ENCODE peak calls at places on chromosomes 6 and 20, in six cellular contexts. One of them, this sample, is unnamed.

GRCh38 chr6:38512211-38512610 is 127.5 kb downstream of the BTBD9 start:
- DNase-seq in IMR-90: no peak
- DNase-seq in adrenal gland: no peak
- DNase-seq in breast epithelium: no peak
- DNase-seq in Peyer's patch: no peak
- DNase-seq in stomach: no peak
- DNase-seq in this sample: no peak

GRCh38 chr6:106739387-106739786 is 110.0 kb downstream of the QRSL1 start:
- DNase-seq in IMR-90: no peak
- DNase-seq in stomach: peak; percentile 84
- DNase-seq in Peyer's patch: no peak
- DNase-seq in breast epithelium: peak; percentile 67
- DNase-seq in adrenal gland: peak; percentile 62
- DNase-seq in this sample: peak; percentile 71

GRCh38 chr20:53739799-53740785 is 146.5 kb upstream of the ZNF217 start:
- DNase-seq in stomach: no peak
- DNase-seq in breast epithelium: no peak
- DNase-seq in adrenal gland: no peak
- DNase-seq in IMR-90: peak; percentile 44
- DNase-seq in Peyer's patch: no peak
- DNase-seq in this sample: no peak

GRCh38 chr6:12749531-12750379 is 33.2 kb downstream of the PHACTR1 start:
- DNase-seq in breast epithelium: peak; percentile 52
- DNase-seq in Peyer's patch: no peak
- DNase-seq in IMR-90: no peak
- DNase-seq in adrenal gland: peak; percentile 51
- DNase-seq in stomach: no peak
- DNase-seq in this sample: no peak

GRCh38 chr20:41139227-41140093 is 2.1 kb downstream of the PLCG1 start:
- DNase-seq in breast epithelium: no peak
- DNase-seq in stomach: no peak
- DNase-seq in IMR-90: no peak
- DNase-seq in Peyer's patch: peak; percentile 43
- DNase-seq in adrenal gland: no peak
- DNase-seq in this sample: no peak

GRCh38 chr6:16167219-16167618 is 38.3 kb downstream of the MYLIP start:
- DNase-seq in adrenal gland: no peak
- DNase-seq in Peyer's patch: no peak
- DNase-seq in stomach: no peak
- DNase-seq in IMR-90: no peak
- DNase-seq in breast epithelium: no peak
- DNase-seq in this sample: no peak

GRCh38 chr20:17875106-17875980 is 93.3 kb downstream of the SNX5 start:
- DNase-seq in adrenal gland: peak; percentile 94
- DNase-seq in Peyer's patch: peak; percentile 94
- DNase-seq in stomach: peak; percentile 96
- DNase-seq in IMR-90: peak; percentile 55
- DNase-seq in breast epithelium: peak; percentile 91
- DNase-seq in this sample: peak; percentile 94

GRCh38 chr6:159973951-159974350 is 5.1 kb downstream of the IGF2R start:
- DNase-seq in stomach: no peak
- DNase-seq in IMR-90: peak; percentile 89
- DNase-seq in Peyer's patch: no peak
- DNase-seq in breast epithelium: no peak
- DNase-seq in adrenal gland: no peak
- DNase-seq in this sample: no peak

GRCh38 chr6:122392564-122393338 is 6.7 kb upstream of the HSF2 start:
- DNase-seq in Peyer's patch: no peak
- DNase-seq in stomach: no peak
- DNase-seq in adrenal gland: no peak
- DNase-seq in breast epithelium: no peak
- DNase-seq in IMR-90: no peak
- DNase-seq in this sample: no peak

GRCh38 chr6:65259982-65260381 is 447.0 kb downstream of the EYS start:
- DNase-seq in Peyer's patch: no peak
- DNase-seq in breast epithelium: no peak
- DNase-seq in IMR-90: no peak
- DNase-seq in stomach: no peak
- DNase-seq in adrenal gland: no peak
- DNase-seq in this sample: no peak

GRCh38 chr6:117595099-117595923 is 7.0 kb downstream of the GOPC start:
- DNase-seq in IMR-90: no peak
- DNase-seq in stomach: no peak
- DNase-seq in breast epithelium: no peak
- DNase-seq in adrenal gland: no peak
- DNase-seq in Peyer's patch: no peak
- DNase-seq in this sample: no peak

GRCh38 chr6:129642322-129642721 is 67.7 kb downstream of the ARHGAP18 start:
- DNase-seq in IMR-90: no peak
- DNase-seq in breast epithelium: no peak
- DNase-seq in stomach: no peak
- DNase-seq in Peyer's patch: no peak
- DNase-seq in adrenal gland: no peak
- DNase-seq in this sample: no peak

GRCh38 chr20:4711511-4711910 is 10.2 kb upstream of the PRND start:
- DNase-seq in IMR-90: no peak
- DNase-seq in Peyer's patch: no peak
- DNase-seq in stomach: no peak
- DNase-seq in adrenal gland: no peak
- DNase-seq in breast epithelium: no peak
- DNase-seq in this sample: no peak

GRCh38 chr20:10581823-10582222 is 92.0 kb downstream of the JAG1 start:
- DNase-seq in adrenal gland: no peak
- DNase-seq in breast epithelium: no peak
- DNase-seq in Peyer's patch: no peak
- DNase-seq in IMR-90: peak; percentile 56
- DNase-seq in stomach: no peak
- DNase-seq in this sample: no peak

GRCh38 chr6:21332077-21332476 is 261.5 kb upstream of the SOX4 start:
- DNase-seq in IMR-90: no peak
- DNase-seq in stomach: no peak
- DNase-seq in adrenal gland: no peak
- DNase-seq in breast epithelium: no peak
- DNase-seq in Peyer's patch: no peak
- DNase-seq in this sample: no peak

GRCh38 chr6:54802775-54803631 is 43.6 kb upstream of the FAM83B start:
- DNase-seq in adrenal gland: no peak
- DNase-seq in Peyer's patch: no peak
- DNase-seq in IMR-90: peak; percentile 83
- DNase-seq in stomach: no peak
- DNase-seq in breast epithelium: no peak
- DNase-seq in this sample: no peak

GRCh38 chr6:112560651-112561050 is 213.5 kb downstream of the RFPL4B start:
- DNase-seq in breast epithelium: no peak
- DNase-seq in IMR-90: no peak
- DNase-seq in Peyer's patch: no peak
- DNase-seq in adrenal gland: no peak
- DNase-seq in stomach: no peak
- DNase-seq in this sample: no peak

GRCh38 chr6:96631248-96631647 is 68.3 kb downstream of the FHL5 start:
- DNase-seq in breast epithelium: no peak
- DNase-seq in IMR-90: no peak
- DNase-seq in adrenal gland: no peak
- DNase-seq in stomach: no peak
- DNase-seq in Peyer's patch: no peak
- DNase-seq in this sample: no peak

GRCh38 chr6:168428052-168428829 is 12.7 kb upstream of the SMOC2 start:
- DNase-seq in adrenal gland: no peak
- DNase-seq in Peyer's patch: no peak
- DNase-seq in IMR-90: no peak
- DNase-seq in stomach: peak; percentile 61
- DNase-seq in breast epithelium: no peak
- DNase-seq in this sample: no peak

GRCh38 chr6:142902636-142903053 is 42.3 kb downstream of the HIVEP2 start:
- DNase-seq in IMR-90: peak; percentile 99
- DNase-seq in stomach: peak; percentile 61
- DNase-seq in breast epithelium: no peak
- DNase-seq in adrenal gland: peak; percentile 62
- DNase-seq in Peyer's patch: peak; percentile 85
- DNase-seq in this sample: peak; percentile 52

GRCh38 chr6:143110996-143111395 is 50.3 kb downstream of the AIG1 start:
- DNase-seq in adrenal gland: no peak
- DNase-seq in breast epithelium: no peak
- DNase-seq in stomach: no peak
- DNase-seq in IMR-90: peak; percentile 52
- DNase-seq in Peyer's patch: no peak
- DNase-seq in this sample: no peak

GRCh38 chr6:29942275-29943052 is at the start of gene HLA-A:
- DNase-seq in Peyer's patch: peak; percentile 98
- DNase-seq in breast epithelium: peak; percentile 94
- DNase-seq in adrenal gland: peak; percentile 99
- DNase-seq in stomach: peak; percentile 96
- DNase-seq in IMR-90: peak; percentile 95
- DNase-seq in this sample: peak; percentile 99

GRCh38 chr6:2891768-2892170 is 11.3 kb downstream of the SERPINB9 start:
- DNase-seq in adrenal gland: no peak
- DNase-seq in IMR-90: no peak
- DNase-seq in stomach: peak; percentile 46
- DNase-seq in Peyer's patch: peak; percentile 91
- DNase-seq in breast epithelium: no peak
- DNase-seq in this sample: no peak

GRCh38 chr20:3408251-3408637 is 775 bp upstream of the DNAAF9 start:
- DNase-seq in stomach: no peak
- DNase-seq in Peyer's patch: no peak
- DNase-seq in adrenal gland: no peak
- DNase-seq in breast epithelium: no peak
- DNase-seq in IMR-90: no peak
- DNase-seq in this sample: no peak

GRCh38 chr6:134951494-134952263 is 1.8 kb upstream of the ALDH8A1 start:
- DNase-seq in adrenal gland: no peak
- DNase-seq in stomach: no peak
- DNase-seq in breast epithelium: no peak
- DNase-seq in Peyer's patch: no peak
- DNase-seq in IMR-90: no peak
- DNase-seq in this sample: peak; percentile 52

DNA sequence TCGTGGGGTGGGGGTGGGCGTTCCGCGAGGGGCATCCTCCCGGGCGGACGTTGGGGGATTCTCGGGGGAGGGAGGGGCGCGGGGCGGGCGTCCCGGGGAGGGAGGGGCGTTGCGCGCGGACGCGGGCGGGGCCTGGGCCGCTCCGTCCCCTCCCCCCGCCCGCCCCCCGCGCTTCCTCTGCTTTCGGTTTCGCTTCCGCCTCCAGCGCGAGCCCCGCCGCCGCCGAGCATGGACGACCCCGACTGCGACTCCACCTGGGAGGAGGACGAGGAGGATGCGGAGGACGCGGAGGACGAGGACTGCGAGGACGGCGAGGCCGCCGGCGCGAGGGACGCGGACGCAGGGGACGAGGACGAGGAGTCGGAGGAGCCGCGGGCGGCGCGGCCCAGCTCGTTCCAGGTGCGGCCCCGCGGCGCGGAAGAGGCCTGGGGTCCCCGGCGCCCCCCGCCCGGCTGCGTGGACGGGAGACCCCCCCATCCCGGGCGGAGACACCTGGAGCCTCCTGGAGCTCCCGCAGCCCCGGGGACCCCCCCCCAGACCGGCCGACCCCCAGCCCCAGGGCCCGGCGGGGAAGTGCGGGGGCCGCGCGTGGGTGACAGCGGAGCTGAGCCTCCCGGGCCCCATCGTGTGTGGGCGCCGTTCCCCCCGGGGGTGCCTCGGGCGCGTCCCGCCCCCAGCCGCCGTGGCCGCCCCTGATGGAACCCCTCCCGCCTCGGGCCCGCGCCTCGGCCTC is at the start of gene OGFR:
- DNase-seq in Peyer's patch: peak; percentile 88
- DNase-seq in stomach: peak; percentile 69
- DNase-seq in adrenal gland: no peak
- DNase-seq in breast epithelium: no peak
- DNase-seq in IMR-90: peak; percentile 38
- DNase-seq in this sample: peak; percentile 94
- TF ChIP-seq POLR2A in Peyer's patch: peak; percentile 56
- TF ChIP-seq POLR2A in stomach: no peak
- TF ChIP-seq POLR2A in adrenal gland: no peak
- TF ChIP-seq POLR2A in breast epithelium: no peak
- TF ChIP-seq POLR2A in IMR-90: no peak
- TF ChIP-seq POLR2A in this sample: no peak

GRCh38 chr20:48689388-48689787 is 138.4 kb downstream of the PREX1 start:
- DNase-seq in stomach: no peak
- DNase-seq in adrenal gland: no peak
- DNase-seq in IMR-90: no peak
- DNase-seq in breast epithelium: no peak
- DNase-seq in Peyer's patch: no peak
- DNase-seq in this sample: no peak
- H3K4me3 ChIP-seq in stomach: no peak overlapping the region
- H3K4me3 ChIP-seq in adrenal gland: no peak overlapping the region
- H3K4me3 ChIP-seq in IMR-90: no peak overlapping the region
- H3K4me3 ChIP-seq in breast epithelium: no peak overlapping the region
- H3K4me3 ChIP-seq in Peyer's patch: no peak overlapping the region
- H3K4me3 ChIP-seq in this sample: no peak overlapping the region

DNA sequence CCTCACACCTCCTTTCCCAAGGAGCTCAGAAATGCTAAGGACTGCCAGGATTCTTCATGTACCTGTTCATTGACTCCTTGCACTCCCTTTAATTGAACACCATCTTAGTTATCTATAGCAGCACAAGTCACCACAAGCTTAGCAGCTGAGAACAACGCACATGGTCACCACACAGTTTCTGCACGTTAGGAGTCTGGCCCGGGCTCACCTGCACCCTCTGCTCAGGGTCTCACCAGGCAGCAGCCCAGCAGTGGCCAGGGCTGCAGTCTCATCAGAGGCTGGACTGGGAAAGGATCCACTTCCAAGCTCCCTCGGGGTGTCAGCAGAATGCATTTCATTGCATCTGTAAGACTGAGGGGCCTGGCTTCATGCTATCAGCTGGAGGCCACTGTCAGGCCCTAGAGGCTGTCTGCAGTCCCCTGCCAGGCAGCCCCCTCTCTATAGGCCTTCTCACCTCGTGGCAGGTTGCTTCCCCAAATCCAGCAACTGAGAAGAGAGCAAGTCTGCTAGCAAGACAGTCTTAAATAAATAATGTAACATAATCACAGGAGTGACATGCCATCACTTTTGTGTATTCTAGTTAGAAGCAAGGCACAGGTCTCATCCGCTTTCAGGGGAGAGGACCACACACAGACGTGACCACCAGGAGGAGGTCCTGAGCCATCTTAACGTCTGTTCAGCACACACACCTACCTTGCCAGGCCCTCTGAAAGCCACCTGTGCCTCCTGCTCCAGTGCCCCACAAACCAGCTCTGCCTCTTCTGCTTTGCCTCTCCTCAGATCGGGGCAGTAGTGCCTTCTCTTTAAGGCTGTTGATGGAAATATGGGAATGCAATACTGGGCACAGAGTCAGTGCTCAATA is 165.2 kb upstream of the CST7 start:
- DNase-seq in Peyer's patch: no peak
- DNase-seq in IMR-90: no peak
- DNase-seq in breast epithelium: no peak
- DNase-seq in adrenal gland: no peak
- DNase-seq in stomach: peak; percentile 30
- DNase-seq in this sample: peak; percentile 62
- TF ChIP-seq CTCF in Peyer's patch: no peak
- TF ChIP-seq CTCF in IMR-90: no peak
- TF ChIP-seq CTCF in breast epithelium: no peak
- TF ChIP-seq CTCF in adrenal gland: no peak
- TF ChIP-seq CTCF in stomach: no peak
- TF ChIP-seq CTCF in this sample: no peak

DNA sequence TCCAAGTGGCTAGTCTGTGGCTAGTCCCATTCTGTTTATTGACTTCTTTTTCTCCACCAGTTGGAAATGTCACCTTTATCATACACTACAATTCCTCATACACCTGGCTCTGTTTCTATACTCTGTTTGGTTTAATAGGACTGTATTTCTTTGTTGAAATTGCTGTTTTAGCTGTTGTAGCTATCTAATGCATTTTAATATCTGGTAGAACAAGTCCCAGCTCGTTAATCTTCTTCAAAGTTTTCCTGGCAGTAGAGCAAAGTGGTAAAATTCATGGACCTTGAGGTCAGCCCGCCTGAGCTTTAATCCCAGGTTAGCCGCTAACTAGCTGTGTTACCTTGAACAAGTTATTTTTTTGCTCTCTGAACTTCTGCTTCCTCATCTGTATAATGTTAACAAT is 9.9 kb upstream of the ASXL1 start:
- DNase-seq in Peyer's patch: no peak
- DNase-seq in IMR-90: no peak
- DNase-seq in breast epithelium: no peak
- DNase-seq in adrenal gland: no peak
- DNase-seq in stomach: no peak
- DNase-seq in this sample: no peak
- TF ChIP-seq POLR2A in Peyer's patch: no peak
- TF ChIP-seq POLR2A in IMR-90: no peak
- TF ChIP-seq POLR2A in breast epithelium: no peak
- TF ChIP-seq POLR2A in adrenal gland: no peak
- TF ChIP-seq POLR2A in stomach: no peak
- TF ChIP-seq POLR2A in this sample: no peak

This sample was measured in lower leg skin.